ENCODE peak calls at places on chromosomes 7 and 10, in six cellular contexts. K is neural progenitor cell, B is psoas muscle, U is PC-9, P is coronary artery, C is kidney. J is an unnamed sample.

GRCh38 chr7:132511387-132511786 is 64.9 kb downstream of the PLXNA4 start:
- DNase-seq in B (no peak), P (no peak), C (no peak), K (no peak), U (no peak), J (no peak)

GRCh38 chr7:128928159-128928558 is 9.6 kb upstream of the IRF5 start:
- DNase-seq in P (no peak), B (no peak), K (no peak), C (no peak), U (no peak), J (no peak)

GRCh38 chr7:27185708-27186449 is 847 bp upstream of the HOXA11 start:
- DNase-seq in K (no peak), U (no peak), B (no peak), C (peak), P (peak), J (no peak)

GRCh38 chr10:71326464-71326881 is 7.4 kb downstream of the SLC29A3 start:
- DNase-seq in K (no peak), P (no peak), C (peak), U (no peak), B (no peak), J (no peak)

GRCh38 chr7:131328387-131329175 is 905 bp downstream of the MKLN1 start:
- DNase-seq in B (no peak), C (no peak), K (no peak), P (no peak), U (no peak), J (no peak)

GRCh38 chr7:1536768-1537630 is 6.5 kb downstream of the MAFK start:
- DNase-seq in K (peak), C (peak), P (peak), U (peak), B (peak), J (peak)

GRCh38 chr7:96151889-96152288 is 170.0 kb downstream of the SLC25A13 start:
- DNase-seq in P (no peak), K (no peak), U (no peak), C (no peak), B (no peak), J (no peak)

GRCh38 chr10:112548535-112549276 is 101.7 kb downstream of the VTI1A start:
- DNase-seq in U (no peak), P (no peak), C (no peak), K (no peak), B (no peak), J (no peak)

GRCh38 chr10:97718178-97718577 is 4.6 kb downstream of the MARVELD1 start:
- DNase-seq in C (no peak), B (no peak), K (peak), U (no peak), P (no peak), J (no peak)

DNA sequence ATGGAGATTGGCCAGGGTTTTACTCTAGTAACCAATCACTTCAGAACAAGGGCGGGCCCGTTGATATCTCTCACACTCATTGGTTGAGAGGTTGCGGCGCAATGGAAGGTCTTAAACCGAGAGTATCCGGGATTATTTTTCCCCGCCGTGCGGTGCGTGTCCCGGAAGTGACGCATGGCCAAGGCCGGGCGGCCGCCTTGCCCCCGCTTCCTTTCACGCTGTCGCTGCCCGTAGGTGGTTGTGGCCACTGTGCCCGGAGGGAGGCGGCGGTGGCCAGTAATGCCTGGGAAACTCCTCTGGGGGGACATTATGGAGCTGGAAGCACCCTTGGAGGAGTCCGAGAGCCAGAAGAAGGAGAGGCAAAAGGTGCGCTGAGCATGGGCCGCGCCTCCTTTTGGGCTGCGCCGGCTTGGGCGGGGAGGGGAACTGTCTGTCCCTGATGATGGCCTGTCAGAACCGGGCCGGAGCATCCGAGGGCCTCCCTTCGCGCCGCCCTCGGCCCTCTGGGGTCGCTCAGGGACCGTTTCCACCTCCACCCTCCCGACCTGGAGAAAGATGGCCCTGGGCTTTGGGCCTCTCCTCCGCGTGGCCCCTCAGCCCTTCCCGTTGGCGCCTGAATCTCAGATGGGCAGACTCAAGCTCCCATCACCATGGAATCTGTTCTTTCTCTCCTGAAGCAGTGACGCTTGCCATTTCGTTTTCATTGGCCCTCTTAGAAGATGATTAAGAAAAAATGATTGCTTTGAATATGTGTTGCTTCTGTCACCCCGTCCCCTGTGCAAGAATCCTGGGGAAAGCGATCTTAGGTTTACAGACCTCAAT is at the start of gene DDX50:
- DNase-seq in C (peak), K (peak), B (peak), P (peak), U (peak), J (peak)
- TF ChIP-seq CTCF in C (no peak), K (peak), B (peak), P (no peak), U (no peak), J (peak)

GRCh38 chr10:110973400-110973799 is 54.0 kb downstream of the SHOC2 start:
- DNase-seq in K (no peak), P (no peak), U (no peak), C (no peak), B (no peak), J (no peak)
- H3K27ac ChIP-seq in K (no peak), P (no peak), U (no peak), C (no peak), B (no peak), J (no peak)

GRCh38 chr10:5014936-5015335 is 11.3 kb upstream of the AKR1C2 start:
- DNase-seq in U (peak), K (peak), B (no peak), P (no peak), C (no peak), J (no peak)
- TF ChIP-seq CTCF in U (peak), K (peak), B (peak), P (no peak), C (peak), J (no peak)

GRCh38 chr10:91939653-91940052 is 16.1 kb downstream of the BTAF1 start:
- DNase-seq in P (no peak), B (no peak), K (no peak), C (no peak), U (no peak), J (no peak)

GRCh38 chr10:91941426-91941825 is 17.9 kb downstream of the BTAF1 start:
- DNase-seq in C (no peak), B (no peak), P (no peak), K (no peak), U (no peak), J (no peak)

DNA sequence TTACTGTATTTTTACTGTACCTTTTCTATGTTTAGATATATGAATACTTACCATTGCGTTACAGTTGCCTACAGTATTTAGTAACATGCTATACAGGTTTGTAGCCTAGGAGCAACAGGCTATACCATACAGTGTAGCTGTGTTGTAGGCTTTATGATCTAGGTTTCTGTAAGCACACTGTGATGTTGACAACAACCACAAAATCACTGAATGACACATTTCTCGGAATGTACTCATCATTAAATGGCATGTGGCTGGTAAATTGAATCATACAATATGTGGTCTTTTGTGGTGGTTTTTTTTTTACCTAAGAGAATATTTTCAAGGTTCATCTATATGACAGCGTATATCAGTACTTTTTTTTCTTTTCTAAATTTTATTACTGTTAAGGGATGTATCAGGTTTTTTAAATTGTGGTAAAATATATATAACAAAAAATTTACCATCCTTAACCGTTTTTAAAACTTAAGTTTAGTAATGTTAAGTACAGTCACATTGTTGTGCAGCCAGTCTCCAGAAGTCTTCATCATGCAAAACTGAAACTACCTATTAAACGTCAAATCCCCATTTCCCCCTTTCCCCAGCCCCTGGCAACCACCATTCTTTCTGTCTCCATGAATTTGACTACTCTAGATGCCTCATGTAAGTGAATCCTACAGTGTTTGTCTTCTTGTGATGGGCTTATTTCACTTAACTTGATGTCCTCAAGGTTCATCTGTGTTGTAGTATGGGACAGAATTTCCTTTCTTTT is 21.5 kb downstream of the BTAF1 start:
- DNase-seq in P (no peak), U (no peak), K (no peak), C (no peak), B (no peak), J (no peak)
- H3K27ac ChIP-seq in P (no peak), U (no peak), K (no peak), C (no peak), B (no peak), J (no peak)

DNA sequence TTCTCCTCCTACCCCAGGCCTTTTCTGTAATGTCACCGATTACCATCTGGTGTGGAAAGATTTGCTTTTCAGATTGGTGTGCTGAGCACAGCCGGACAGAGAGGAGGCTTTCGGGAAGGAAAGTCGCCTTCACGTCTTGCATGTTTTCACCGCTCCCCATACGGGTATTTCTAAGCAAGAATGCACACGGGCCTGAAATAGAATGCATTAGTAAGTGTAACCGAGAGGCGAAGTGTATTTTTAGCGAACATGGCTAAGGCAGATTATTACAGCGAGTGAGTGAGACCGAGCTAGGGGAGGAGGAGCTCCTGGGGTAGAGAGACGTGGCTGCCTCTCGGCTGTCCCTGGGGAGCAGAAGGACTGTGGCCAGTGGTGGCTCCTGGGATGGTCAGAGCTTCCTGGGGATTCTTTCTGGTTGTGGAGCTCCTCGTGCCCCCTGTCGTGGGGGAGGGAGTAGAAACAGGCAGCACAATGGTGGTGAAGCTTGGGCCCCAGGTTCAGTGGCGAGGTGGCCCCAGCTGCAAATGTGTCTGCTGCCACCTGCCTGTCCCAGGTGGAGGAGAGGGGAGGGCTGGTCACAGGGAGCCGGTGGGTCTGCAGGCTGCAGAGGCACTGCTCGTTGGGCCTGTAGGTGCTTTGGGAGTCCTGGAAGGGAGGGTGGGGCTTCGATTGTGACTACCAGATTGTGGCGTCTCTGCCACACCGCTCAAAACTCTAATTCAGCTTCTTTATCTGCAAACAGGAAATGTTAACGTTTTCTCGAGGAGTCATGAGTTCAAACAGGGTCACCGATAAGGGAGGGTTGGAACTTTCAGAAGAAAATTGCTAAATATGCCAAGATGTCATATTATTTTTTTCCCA is 135.8 kb downstream of the CAMK1D start:
- DNase-seq in K (no peak), U (no peak), P (peak), C (no peak), B (no peak), J (peak)
- TF ChIP-seq CTCF in K (no peak), U (no peak), P (no peak), C (no peak), B (no peak), J (no peak)

GRCh38 chr10:69217119-69217754 is 2.9 kb upstream of the HKDC1 start:
- DNase-seq in B (no peak), U (peak), K (no peak), C (no peak), P (no peak), J (no peak)

GRCh38 chr10:69214666-69215131 is 5.4 kb upstream of the HKDC1 start:
- DNase-seq in P (no peak), B (no peak), U (no peak), K (no peak), C (no peak), J (no peak)

GRCh38 chr10:69215405-69216176 is 4.5 kb upstream of the HKDC1 start:
- DNase-seq in K (no peak), B (no peak), C (no peak), U (no peak), P (no peak), J (no peak)

GRCh38 chr10:69218831-69219230 is 1.3 kb upstream of the HKDC1 start:
- DNase-seq in U (no peak), K (no peak), C (no peak), B (no peak), P (no peak), J (no peak)

DNA sequence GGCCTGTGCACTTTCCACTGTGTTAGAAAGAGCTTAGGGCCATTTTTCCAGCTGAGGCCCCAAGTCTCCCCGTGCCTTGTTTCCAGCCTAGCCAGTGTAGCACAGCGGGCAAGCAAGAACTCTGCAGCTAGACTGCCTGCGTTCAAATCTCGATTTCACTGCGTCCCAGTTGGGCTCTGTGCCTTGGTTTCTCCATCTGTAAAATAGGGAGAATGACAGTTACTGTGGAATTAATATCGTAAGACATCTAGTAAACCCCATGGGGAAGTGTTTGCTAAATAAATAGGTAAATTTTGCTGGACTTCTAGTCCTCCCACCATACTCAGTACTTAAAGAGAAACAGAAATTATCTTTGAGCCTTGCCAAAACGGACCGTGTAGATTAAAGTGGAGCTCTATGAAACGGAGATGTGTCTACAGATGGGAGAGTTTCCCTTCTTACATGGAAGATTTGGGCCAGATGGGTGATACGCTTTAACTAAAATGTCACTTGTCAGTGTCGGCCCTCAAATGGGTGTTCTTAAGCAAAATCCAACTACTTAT is 3.5 kb upstream of the HKDC1 start:
- DNase-seq in C (no peak), B (no peak), U (no peak), P (no peak), K (no peak), J (no peak)
- H3K27ac ChIP-seq in C (peak), B (no peak), U (peak), P (no peak), K (no peak), J (no peak)

DNA sequence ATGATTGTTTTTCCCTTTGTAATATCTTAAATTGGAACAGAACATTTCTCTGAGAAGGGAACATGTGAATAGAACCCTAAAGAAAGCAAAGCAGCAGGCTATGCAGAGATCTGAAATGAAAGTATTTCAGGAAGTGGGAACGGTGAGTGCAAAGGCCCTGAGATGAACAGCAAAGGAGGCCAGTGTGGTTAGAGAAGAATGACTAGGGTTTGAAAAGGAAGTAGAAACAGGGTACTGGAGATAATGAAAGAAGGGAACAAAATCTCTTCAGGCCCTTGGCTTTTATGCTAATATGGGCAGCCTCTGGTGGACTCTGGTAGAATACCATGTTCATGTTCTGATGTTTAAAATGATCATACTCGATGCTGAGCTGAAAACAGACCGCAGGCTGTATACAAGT is 22.2 kb downstream of the ARHGAP21 start:
- DNase-seq in U (no peak), P (no peak), C (no peak), B (no peak), K (no peak), J (no peak)
- TF ChIP-seq CTCF in U (no peak), P (no peak), C (no peak), B (no peak), K (no peak), J (no peak)

GRCh38 chr10:6019010-6019782 is 41.9 kb upstream of the IL15RA start:
- DNase-seq in B (no peak), P (no peak), U (no peak), C (no peak), K (no peak), J (no peak)
- H3K27ac ChIP-seq in B (no peak), P (no peak), U (no peak), C (peak), K (no peak), J (no peak)

DNA sequence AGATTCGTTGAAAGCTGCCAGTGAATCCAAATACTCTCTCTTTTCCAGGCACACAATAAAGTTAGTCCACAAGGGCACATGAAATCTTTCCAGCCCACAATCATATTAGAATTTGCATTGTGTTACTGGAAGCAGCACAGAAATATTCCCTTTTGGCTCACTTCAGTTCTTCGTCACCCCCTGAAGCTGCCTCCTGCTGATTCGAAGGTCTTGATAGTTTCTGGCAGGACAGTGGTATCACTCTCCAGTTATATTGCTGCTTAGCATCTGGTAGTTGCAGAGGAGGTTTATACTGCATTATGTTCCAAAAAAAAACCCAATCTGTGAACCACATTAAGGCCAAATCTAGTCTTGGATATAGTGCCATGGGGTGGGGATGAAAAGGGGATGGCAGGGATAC is 253.2 kb downstream of the BICC1 start:
- DNase-seq in K (no peak), B (no peak), U (no peak), C (no peak), P (no peak), J (no peak)
- TF ChIP-seq CTCF in K (no peak), B (no peak), U (no peak), C (no peak), P (no peak), J (no peak)

DNA sequence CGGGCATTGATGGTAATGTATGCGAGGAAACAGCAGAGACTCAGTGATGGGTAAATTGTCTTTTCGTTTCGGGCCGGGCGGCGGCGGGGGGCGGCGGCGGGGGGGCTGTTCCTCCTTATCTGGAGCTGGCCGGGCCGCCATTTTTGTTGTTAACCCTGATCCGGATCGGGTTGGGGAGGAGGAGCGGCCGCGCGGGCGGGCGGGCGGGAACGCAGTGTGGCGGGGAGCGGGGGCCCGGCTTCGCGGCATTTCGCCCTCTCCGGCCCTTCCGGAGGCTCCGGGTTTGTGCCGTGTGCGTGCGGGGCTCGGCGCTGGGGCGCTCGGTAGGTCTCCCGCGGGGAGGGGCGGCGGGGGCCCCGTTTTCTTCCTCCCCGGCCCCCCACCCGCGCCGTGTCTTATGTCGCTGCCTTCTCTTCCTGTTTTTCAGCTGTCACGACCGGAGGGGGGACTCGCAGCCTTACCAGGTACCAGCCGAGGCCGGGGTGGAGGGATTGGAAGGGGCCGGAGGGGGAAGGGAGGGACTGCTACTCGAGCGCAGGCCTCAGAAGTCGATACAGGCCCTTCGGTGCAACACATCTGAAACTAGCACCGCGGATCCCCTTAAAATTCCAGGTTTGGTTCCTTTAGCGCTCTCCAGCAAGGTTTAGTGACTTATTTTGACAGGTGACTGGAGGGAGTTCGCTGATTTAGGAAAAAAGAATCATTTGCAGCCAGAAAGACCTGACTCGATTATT is 820 bp downstream of the WAC start:
- DNase-seq in K (peak), U (no peak), P (peak), C (peak), B (peak), J (peak)
- H3K27ac ChIP-seq in K (peak), U (peak), P (peak), C (peak), B (peak), J (peak)